ENCODE peak calls at places on chromosome 9, in six cellular contexts. One of them, this sample, is unnamed.

GRCh38 chr9:122821278-122821952 is 7.0 kb downstream of the PDCL start:
- DNase-seq in H9: no peak
- DNase-seq in brain microvascular endothelial cell: peak
- DNase-seq in WERI-Rb-1: no peak
- DNase-seq in effector memory CD4-positive, alpha-beta T cell: no peak
- DNase-seq in left ventricle myocardium inferior: peak
- DNase-seq in this sample: peak

GRCh38 chr9:87778996-87779395 is 53.1 kb downstream of the CTSL start:
- DNase-seq in H9: no peak
- DNase-seq in brain microvascular endothelial cell: no peak
- DNase-seq in WERI-Rb-1: no peak
- DNase-seq in effector memory CD4-positive, alpha-beta T cell: no peak
- DNase-seq in left ventricle myocardium inferior: no peak
- DNase-seq in this sample: no peak

GRCh38 chr9:116149844-116150243 is 3.7 kb upstream of the PAPPA start:
- DNase-seq in H9: peak
- DNase-seq in brain microvascular endothelial cell: no peak
- DNase-seq in WERI-Rb-1: peak
- DNase-seq in effector memory CD4-positive, alpha-beta T cell: no peak
- DNase-seq in left ventricle myocardium inferior: no peak
- DNase-seq in this sample: no peak

GRCh38 chr9:130209422-130209821 is 37.2 kb downstream of the NCS1 start:
- DNase-seq in H9: no peak
- DNase-seq in brain microvascular endothelial cell: no peak
- DNase-seq in WERI-Rb-1: no peak
- DNase-seq in effector memory CD4-positive, alpha-beta T cell: no peak
- DNase-seq in left ventricle myocardium inferior: no peak
- DNase-seq in this sample: no peak

GRCh38 chr9:117644133-117644532 is 60.1 kb upstream of the TLR4 start:
- DNase-seq in H9: no peak
- DNase-seq in brain microvascular endothelial cell: no peak
- DNase-seq in WERI-Rb-1: no peak
- DNase-seq in effector memory CD4-positive, alpha-beta T cell: no peak
- DNase-seq in left ventricle myocardium inferior: no peak
- DNase-seq in this sample: no peak

GRCh38 chr9:5778799-5779198 is 54.1 kb downstream of the ERMP1 start:
- DNase-seq in H9: no peak
- DNase-seq in brain microvascular endothelial cell: no peak
- DNase-seq in WERI-Rb-1: no peak
- DNase-seq in effector memory CD4-positive, alpha-beta T cell: no peak
- DNase-seq in left ventricle myocardium inferior: no peak
- DNase-seq in this sample: no peak

GRCh38 chr9:137717776-137718327 is 99.0 kb downstream of the EHMT1 start:
- DNase-seq in H9: no peak
- DNase-seq in brain microvascular endothelial cell: no peak
- DNase-seq in WERI-Rb-1: no peak
- DNase-seq in effector memory CD4-positive, alpha-beta T cell: no peak
- DNase-seq in left ventricle myocardium inferior: no peak
- DNase-seq in this sample: no peak

GRCh38 chr9:120863833-120864232 is 13.2 kb downstream of the PHF19 start:
- DNase-seq in H9: peak
- DNase-seq in brain microvascular endothelial cell: no peak
- DNase-seq in WERI-Rb-1: no peak
- DNase-seq in effector memory CD4-positive, alpha-beta T cell: no peak
- DNase-seq in left ventricle myocardium inferior: no peak
- DNase-seq in this sample: no peak

GRCh38 chr9:16670791-16671190 is 199.7 kb downstream of the BNC2 start:
- DNase-seq in H9: no peak
- DNase-seq in brain microvascular endothelial cell: no peak
- DNase-seq in WERI-Rb-1: no peak
- DNase-seq in effector memory CD4-positive, alpha-beta T cell: no peak
- DNase-seq in left ventricle myocardium inferior: no peak
- DNase-seq in this sample: no peak

GRCh38 chr9:16668906-16669305 is 201.6 kb downstream of the BNC2 start:
- DNase-seq in H9: no peak
- DNase-seq in brain microvascular endothelial cell: no peak
- DNase-seq in WERI-Rb-1: no peak
- DNase-seq in effector memory CD4-positive, alpha-beta T cell: no peak
- DNase-seq in left ventricle myocardium inferior: no peak
- DNase-seq in this sample: no peak

GRCh38 chr9:16672501-16672900 is 198.0 kb downstream of the BNC2 start:
- DNase-seq in H9: no peak
- DNase-seq in brain microvascular endothelial cell: no peak
- DNase-seq in WERI-Rb-1: no peak
- DNase-seq in effector memory CD4-positive, alpha-beta T cell: no peak
- DNase-seq in left ventricle myocardium inferior: no peak
- DNase-seq in this sample: no peak

GRCh38 chr9:16673171-16673570 is 197.3 kb downstream of the BNC2 start:
- DNase-seq in H9: no peak
- DNase-seq in brain microvascular endothelial cell: no peak
- DNase-seq in WERI-Rb-1: no peak
- DNase-seq in effector memory CD4-positive, alpha-beta T cell: no peak
- DNase-seq in left ventricle myocardium inferior: no peak
- DNase-seq in this sample: no peak

DNA sequence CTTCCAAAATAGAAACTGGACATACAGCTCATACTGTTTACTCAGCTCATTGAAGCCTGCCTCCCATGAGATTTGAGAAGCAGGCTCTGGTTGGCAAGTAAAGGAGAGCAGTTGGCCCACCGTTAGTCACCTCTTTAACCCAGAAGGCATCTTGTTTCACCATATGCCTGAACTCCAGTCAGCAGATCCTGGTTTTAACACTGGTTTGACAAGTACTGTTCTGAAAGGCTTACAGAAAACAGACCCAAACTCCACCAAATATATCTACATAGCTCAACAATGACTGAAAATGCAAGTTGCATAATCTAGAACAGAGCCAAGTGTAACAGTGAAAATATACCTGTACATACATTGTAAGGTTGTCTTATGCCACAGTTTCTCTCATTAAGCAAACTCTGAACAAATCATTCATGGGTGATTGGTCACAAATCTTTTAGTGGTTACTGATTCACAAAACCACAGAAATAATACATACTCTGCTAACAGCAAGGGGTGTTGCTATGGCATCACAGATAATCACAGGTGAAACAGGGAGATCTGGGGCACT is 198.8 kb downstream of the BNC2 start:
- DNase-seq in H9: no peak
- DNase-seq in brain microvascular endothelial cell: peak
- DNase-seq in WERI-Rb-1: no peak
- DNase-seq in effector memory CD4-positive, alpha-beta T cell: no peak
- DNase-seq in left ventricle myocardium inferior: no peak
- DNase-seq in this sample: no peak
- H3K27ac ChIP-seq in H9: no peak
- H3K27ac ChIP-seq in brain microvascular endothelial cell: peak
- H3K27ac ChIP-seq in WERI-Rb-1: no peak
- H3K27ac ChIP-seq in effector memory CD4-positive, alpha-beta T cell: no peak
- H3K27ac ChIP-seq in left ventricle myocardium inferior: no peak
- H3K27ac ChIP-seq in this sample: no peak

DNA sequence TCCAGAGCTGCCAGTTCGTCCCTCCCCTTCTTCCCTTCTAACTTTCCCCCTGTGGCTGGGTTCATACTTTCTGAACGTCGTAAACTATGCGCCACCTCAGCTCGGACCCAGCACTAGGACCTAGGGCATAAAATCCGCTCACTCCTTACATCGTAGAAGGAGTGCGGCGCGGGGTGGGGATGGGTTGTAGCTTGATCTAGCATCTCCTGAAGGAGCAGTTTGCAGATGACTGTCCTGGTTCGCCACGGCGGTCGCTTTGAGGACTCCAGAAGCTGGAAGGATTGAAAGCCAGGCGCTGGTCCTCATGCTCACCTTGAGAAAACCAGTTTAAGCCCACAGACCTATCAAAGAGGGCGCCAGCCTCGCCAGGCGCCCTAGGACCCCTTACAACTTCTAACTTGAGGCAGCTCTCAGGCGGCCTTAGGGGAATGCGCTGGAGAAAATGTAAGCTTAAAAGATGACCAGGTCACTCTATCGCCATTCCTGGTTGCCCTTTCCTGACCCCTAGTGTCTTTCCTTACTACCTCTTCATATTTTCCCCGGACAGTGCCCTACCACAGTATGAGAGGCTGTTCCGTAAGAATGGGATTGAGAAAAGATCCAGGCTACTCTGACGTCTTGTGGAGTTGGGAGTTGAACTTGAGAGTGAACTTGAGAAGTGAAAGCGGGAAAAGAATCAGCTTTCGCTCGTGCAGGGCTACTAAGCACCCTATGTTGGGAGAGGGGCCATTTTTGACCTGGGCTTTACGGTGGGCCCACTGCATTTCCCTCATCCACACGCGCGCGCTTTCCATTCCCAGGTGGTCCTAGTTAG is 2.8 kb downstream of the RORB start:
- DNase-seq in H9: peak
- DNase-seq in brain microvascular endothelial cell: no peak
- DNase-seq in WERI-Rb-1: no peak
- DNase-seq in effector memory CD4-positive, alpha-beta T cell: no peak
- DNase-seq in left ventricle myocardium inferior: no peak
- DNase-seq in this sample: no peak
- H3K27ac ChIP-seq in H9: no peak
- H3K27ac ChIP-seq in brain microvascular endothelial cell: no peak
- H3K27ac ChIP-seq in WERI-Rb-1: no peak
- H3K27ac ChIP-seq in effector memory CD4-positive, alpha-beta T cell: no peak
- H3K27ac ChIP-seq in left ventricle myocardium inferior: peak
- H3K27ac ChIP-seq in this sample: peak

GRCh38 chr9:9963861-9964260 is 648.9 kb downstream of the PTPRD start:
- DNase-seq in H9: no peak
- DNase-seq in brain microvascular endothelial cell: no peak
- DNase-seq in WERI-Rb-1: no peak
- DNase-seq in effector memory CD4-positive, alpha-beta T cell: no peak
- DNase-seq in left ventricle myocardium inferior: no peak
- DNase-seq in this sample: no peak

GRCh38 chr9:9961487-9961886 is 651.3 kb downstream of the PTPRD start:
- DNase-seq in H9: no peak
- DNase-seq in brain microvascular endothelial cell: peak
- DNase-seq in WERI-Rb-1: no peak
- DNase-seq in effector memory CD4-positive, alpha-beta T cell: no peak
- DNase-seq in left ventricle myocardium inferior: no peak
- DNase-seq in this sample: no peak

GRCh38 chr9:9961934-9962333 is 650.9 kb downstream of the PTPRD start:
- DNase-seq in H9: no peak
- DNase-seq in brain microvascular endothelial cell: no peak
- DNase-seq in WERI-Rb-1: no peak
- DNase-seq in effector memory CD4-positive, alpha-beta T cell: no peak
- DNase-seq in left ventricle myocardium inferior: no peak
- DNase-seq in this sample: no peak
- H3K27ac ChIP-seq in H9: no peak
- H3K27ac ChIP-seq in brain microvascular endothelial cell: peak
- H3K27ac ChIP-seq in WERI-Rb-1: no peak
- H3K27ac ChIP-seq in effector memory CD4-positive, alpha-beta T cell: no peak
- H3K27ac ChIP-seq in left ventricle myocardium inferior: no peak
- H3K27ac ChIP-seq in this sample: no peak

GRCh38 chr9:1217076-1217475 is 166.9 kb downstream of the DMRT2 start:
- DNase-seq in H9: no peak
- DNase-seq in brain microvascular endothelial cell: no peak
- DNase-seq in WERI-Rb-1: no peak
- DNase-seq in effector memory CD4-positive, alpha-beta T cell: no peak
- DNase-seq in left ventricle myocardium inferior: no peak
- DNase-seq in this sample: no peak
- H3K27ac ChIP-seq in H9: no peak
- H3K27ac ChIP-seq in brain microvascular endothelial cell: no peak
- H3K27ac ChIP-seq in WERI-Rb-1: no peak
- H3K27ac ChIP-seq in effector memory CD4-positive, alpha-beta T cell: no peak
- H3K27ac ChIP-seq in left ventricle myocardium inferior: no peak
- H3K27ac ChIP-seq in this sample: no peak